ENCODE peak calls at places on chromosomes 5 and 9, in six cellular contexts. C is left ventricle myocardium inferior, X is breast epithelium, T is GM23338, P is pancreas, S is PC-3. K is an unnamed sample.

GRCh38 chr9:35598863-35599590 is 6.0 kb upstream of the TESK1 start:
- DNase-seq in C (no peak), X (no peak), P (no peak), T (peak; percentile 64), S (no peak), K (no peak)

GRCh38 chr5:150615141-150615699 is 25.2 kb upstream of the SYNPO start:
- DNase-seq in C (peak; percentile 49), S (no peak), X (no peak), P (peak; percentile 69), T (no peak), K (no peak)

GRCh38 chr5:169385636-169386035 is 84.7 kb upstream of the SLIT3 start:
- DNase-seq in S (no peak), T (no peak), P (no peak), C (no peak), X (no peak), K (no peak)

GRCh38 chr9:21682981-21683380 is 119.5 kb upstream of the MTAP start:
- DNase-seq in S (peak; percentile 60), T (no peak), C (no peak), P (no peak), X (no peak), K (no peak)

GRCh38 chr5:73114029-73114688 is 6.2 kb upstream of the TMEM171 start:
- DNase-seq in C (no peak), X (no peak), P (no peak), T (no peak), S (no peak), K (no peak)

GRCh38 chr9:138077126-138077525 is 199.5 kb downstream of the CACNA1B start:
- DNase-seq in S (no peak), P (no peak), C (no peak), T (no peak), X (no peak), K (no peak)

GRCh38 chr5:176533894-176534611 is 3.1 kb downstream of the RNF44 start:
- DNase-seq in C (peak; percentile 36), P (peak; percentile 70), T (no peak), S (peak; percentile 25), X (no peak), K (peak; percentile 65)

GRCh38 chr5:132526974-132527564 is 16.3 kb downstream of the IL5 start:
- DNase-seq in C (no peak), T (no peak), P (no peak), S (peak; percentile 11), X (no peak), K (no peak)

GRCh38 chr5:168681556-168682183 is 102.5 kb upstream of the PANK3 start:
- DNase-seq in T (no peak), P (no peak), X (no peak), S (no peak), C (peak; percentile 31), K (no peak)

GRCh38 chr9:134271338-134272301 is 54.6 kb upstream of the RXRA start:
- DNase-seq in S (no peak), P (no peak), C (no peak), T (no peak), X (no peak), K (no peak)

GRCh38 chr9:125744616-125745387 is 2.4 kb upstream of the PBX3 start:
- DNase-seq in P (no peak), C (no peak), T (no peak), S (peak; percentile 32), X (no peak), K (no peak)

GRCh38 chr5:53643445-53643844 is 83.0 kb downstream of the NDUFS4 start:
- DNase-seq in X (no peak), S (no peak), P (no peak), T (peak; percentile 50), C (no peak), K (no peak)

GRCh38 chr5:67425514-67425913 is 228.9 kb upstream of the CD180 start:
- DNase-seq in P (no peak), T (no peak), C (no peak), S (no peak), X (no peak), K (no peak)

GRCh38 chr9:20205821-20206220 is 416.5 kb downstream of the MLLT3 start:
- DNase-seq in P (no peak), C (no peak), X (no peak), S (peak; percentile 31), T (no peak), K (no peak)

GRCh38 chr5:155886311-155887031 is 440.5 kb upstream of the SGCD start:
- DNase-seq in P (no peak), C (no peak), S (no peak), X (no peak), T (no peak), K (no peak)

GRCh38 chr5:39716532-39716971 is 291.8 kb upstream of the DAB2 start:
- DNase-seq in T (peak; percentile 81), P (peak; percentile 40), X (peak; percentile 54), S (peak; percentile 90), C (no peak), K (no peak)

GRCh38 chr9:26319859-26320258 is 572.7 kb downstream of the CAAP1 start:
- DNase-seq in X (no peak), S (no peak), T (no peak), C (no peak), P (no peak), K (no peak)

GRCh38 chr9:7507539-7508251 is 291.9 kb downstream of the DMAC1 start:
- DNase-seq in T (no peak), S (no peak), X (no peak), C (peak; percentile 56), P (no peak), K (no peak)

GRCh38 chr9:86279839-86280238 is 2.5 kb downstream of the ISCA1 start:
- DNase-seq in X (no peak), S (no peak), C (no peak), T (no peak), P (no peak), K (no peak)

GRCh38 chr9:86272221-86272620 is 10.1 kb downstream of the ISCA1 start:
- DNase-seq in S (no peak), X (no peak), T (no peak), C (no peak), P (no peak), K (no peak)

GRCh38 chr9:86274821-86275643 is 7.3 kb downstream of the ISCA1 start:
- DNase-seq in C (no peak), S (no peak), X (no peak), T (peak; percentile 41), P (no peak), K (no peak)

GRCh38 chr9:86277072-86277471 is 5.3 kb downstream of the ISCA1 start:
- DNase-seq in T (no peak), X (no peak), S (no peak), P (no peak), C (no peak), K (no peak)

GRCh38 chr9:86275962-86276361 is 6.4 kb downstream of the ISCA1 start:
- DNase-seq in C (no peak), P (no peak), S (no peak), X (no peak), T (peak; percentile 28), K (no peak)
- TF ChIP-seq CTCF in C (peak; percentile 41), P (no peak), S (no peak), X (no peak), T (no peak), K (no peak)

DNA sequence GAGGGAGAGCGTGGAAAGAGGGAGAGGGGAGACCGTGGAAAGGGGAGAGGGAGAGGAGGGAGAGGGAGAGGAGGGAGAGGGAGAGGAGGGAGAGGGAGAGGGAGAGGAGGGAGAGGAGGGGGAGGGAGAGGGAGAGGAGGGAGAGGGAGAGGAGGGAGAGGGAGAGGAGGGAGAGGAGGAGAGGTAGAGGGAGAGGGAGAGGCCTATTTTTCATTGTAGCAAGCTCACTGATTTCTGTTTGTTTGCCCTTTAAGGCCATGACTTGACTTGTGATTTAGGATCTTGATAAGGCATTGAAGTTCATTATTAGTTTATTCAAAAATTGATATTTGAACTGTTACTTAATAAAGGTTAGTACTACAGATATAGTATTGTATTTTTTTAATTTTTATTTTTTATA is 52.4 kb downstream of the DMXL1 start:
- DNase-seq in T (no peak), S (no peak), P (no peak), C (no peak), X (no peak), K (no peak)
- H3K36me3 ChIP-seq in T (peaks cover 10% of the 10 kb centered on the region), S (no peaks in the 10 kb centered on the region), P (peaks cover 5% of the 10 kb centered on the region), C (peaks cover 55% of the 10 kb centered on the region), X (no peaks in the 10 kb centered on the region), K (peaks cover 8% of the 10 kb centered on the region)

GRCh38 chr9:91191443-91192378 is 170.0 kb downstream of the AUH start:
- DNase-seq in T (no peak), C (no peak), X (no peak), S (no peak), P (no peak), K (no peak)

GRCh38 chr9:91195372-91196012 is 166.2 kb downstream of the AUH start:
- DNase-seq in S (no peak), T (no peak), P (no peak), C (no peak), X (no peak), K (no peak)

GRCh38 chr9:91192379-91192775 is 169.3 kb downstream of the AUH start:
- DNase-seq in S (no peak), T (no peak), C (no peak), X (no peak), P (no peak), K (no peak)

GRCh38 chr9:91193658-91194391 is 167.9 kb downstream of the AUH start:
- DNase-seq in X (peak; percentile 76), T (peak; percentile 90), S (peak; percentile 71), C (peak; percentile 87), P (peak; percentile 87), K (peak; percentile 22)

DNA sequence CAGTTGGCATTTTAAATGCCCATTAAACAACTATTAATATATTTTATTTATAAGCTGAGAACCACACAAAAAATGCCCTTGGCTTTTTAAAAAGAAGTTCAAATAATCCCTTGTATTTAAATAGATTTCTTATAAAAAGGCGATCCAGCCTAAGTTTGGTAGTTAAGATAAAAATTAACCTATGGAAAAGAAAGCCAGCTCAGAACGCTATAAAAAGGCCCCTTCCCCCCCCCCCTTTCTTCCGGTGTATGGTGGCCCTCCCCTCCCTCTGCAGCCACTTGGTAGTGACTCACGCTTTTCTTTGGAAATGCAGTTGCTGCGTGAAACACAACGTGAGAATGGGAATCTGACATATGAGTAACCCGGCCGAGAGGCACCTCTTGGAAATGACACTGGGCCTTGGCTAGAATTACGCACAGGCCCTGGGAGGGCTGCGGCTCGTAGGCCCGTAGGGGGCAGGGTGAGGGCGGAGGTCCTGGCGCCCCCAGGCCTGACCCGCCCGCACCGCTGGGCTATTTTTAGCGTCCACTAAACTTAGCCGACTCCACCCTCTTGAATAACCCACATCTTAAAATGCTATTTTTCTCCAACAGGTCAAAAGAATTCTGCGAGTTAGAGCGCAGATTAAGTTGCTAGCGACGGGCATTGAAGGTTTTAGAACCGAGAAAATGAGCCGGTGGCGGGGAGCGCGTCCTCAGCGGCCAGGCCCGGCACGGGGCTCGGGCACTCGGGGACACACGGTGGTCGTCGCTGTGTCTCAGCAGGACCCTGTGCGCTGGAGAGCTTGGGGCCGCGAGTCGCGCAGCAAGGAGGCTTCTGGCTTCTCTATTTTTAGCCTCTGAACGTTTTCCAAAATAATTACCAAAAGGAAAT is 168.7 kb downstream of the AUH start:
- DNase-seq in X (no peak), T (peak; percentile 80), P (peak; percentile 77), C (peak; percentile 76), S (peak; percentile 94), K (peak; percentile 59)
- TF ChIP-seq CTCF in X (peak; percentile 12), T (peak; percentile 29), P (no peak), C (peak; percentile 39), S (no peak), K (no peak)

DNA sequence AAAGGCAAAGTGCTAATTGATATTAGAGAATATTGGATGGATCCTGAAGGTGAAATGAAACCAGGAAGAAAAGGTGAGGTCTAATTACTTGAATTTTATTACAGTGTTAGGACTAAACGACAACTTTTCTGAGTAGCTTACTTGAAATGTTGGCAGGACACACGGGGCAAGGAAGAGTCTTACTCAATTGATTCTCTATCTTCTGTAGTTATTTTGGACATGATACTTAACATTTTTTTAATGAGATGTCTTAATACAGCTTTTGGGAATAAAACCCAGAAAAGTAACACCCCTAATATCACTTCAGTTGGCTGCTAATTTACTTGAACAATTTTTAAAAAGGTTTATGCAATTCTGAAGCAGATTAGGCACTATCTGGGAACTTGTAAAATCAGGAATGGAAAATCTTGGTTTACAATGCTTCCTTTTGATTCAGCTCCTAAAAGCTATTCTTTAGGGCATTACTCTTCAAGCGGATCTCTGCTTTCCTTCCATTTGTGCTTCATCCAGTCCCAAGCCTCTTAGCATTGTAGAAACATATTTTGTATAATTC is 13.7 kb downstream of the SUB1 start:
- DNase-seq in X (no peak), T (no peak), S (no peak), P (no peak), C (no peak), K (no peak)
- H3K36me3 ChIP-seq in X (no peaks in the 10 kb centered on the region), T (peaks cover 47% of the 10 kb centered on the region), S (peaks cover 78% of the 10 kb centered on the region), P (peaks cover 35% of the 10 kb centered on the region), C (peaks cover 57% of the 10 kb centered on the region), K (peaks cover 39% of the 10 kb centered on the region)

K was measured in CD8-positive, alpha-beta T cell.